ENCODE peak calls at places on chromosomes 13 and 19, in six cellular contexts. L, W, X, M, I and G are unnamed samples.

GRCh38 chr19:39390759-39391592 is at the start of the genes MED29 and PAF1:
- DNase-seq in L (peak), W (peak), X (peak), M (peak), I (peak), G (peak)

GRCh38 chr19:53907690-53908089 is 1.4 kb upstream of the CACNG7 start:
- DNase-seq in L (no peak), W (no peak), X (no peak), M (no peak), I (no peak), G (no peak)

GRCh38 chr13:87129602-87130300 is 541.4 kb upstream of the SLITRK5 start:
- DNase-seq in L (no peak), W (no peak), X (no peak), M (no peak), I (no peak), G (no peak)

GRCh38 chr13:71702253-71702652 is 164.8 kb downstream of the DACH1 start:
- DNase-seq in L (no peak), W (no peak), X (no peak), M (no peak), I (no peak), G (no peak)

GRCh38 chr13:106186366-106187030 is 349.0 kb downstream of the EFNB2 start:
- DNase-seq in L (no peak), W (no peak), X (peak), M (no peak), I (no peak), G (no peak)

GRCh38 chr13:74082741-74083160 is 51.5 kb downstream of the KLF12 start:
- DNase-seq in L (no peak), W (no peak), X (no peak), M (no peak), I (no peak), G (no peak)

GRCh38 chr19:45402469-45403070 is 2.3 kb downstream of the PPP1R13L start:
- DNase-seq in L (no peak), W (peak), X (peak), M (no peak), I (no peak), G (no peak)

GRCh38 chr19:44657211-44657921 is 13.7 kb downstream of the PVR start:
- DNase-seq in L (peak), W (peak), X (peak), M (peak), I (peak), G (no peak)

GRCh38 chr13:108987488-108987887 is 358.1 kb downstream of the MYO16 start:
- DNase-seq in L (no peak), W (no peak), X (peak), M (no peak), I (peak), G (no peak)

GRCh38 chr13:46761866-46762265 is 35.1 kb downstream of the ESD start:
- DNase-seq in L (no peak), W (no peak), X (no peak), M (no peak), I (no peak), G (no peak)

GRCh38 chr13:79392882-79393563 is 13.0 kb downstream of the RBM26 start:
- DNase-seq in L (no peak), W (no peak), X (peak), M (no peak), I (no peak), G (no peak)

GRCh38 chr19:18832331-18833140 is 777 bp downstream of the UPF1 start:
- DNase-seq in L (no peak), W (no peak), X (peak), M (no peak), I (no peak), G (no peak)

GRCh38 chr19:29836409-29836825 is 24.6 kb downstream of the CCNE1 start:
- DNase-seq in L (no peak), W (no peak), X (no peak), M (no peak), I (no peak), G (no peak)

GRCh38 chr19:4636151-4636717 is 3.1 kb upstream of the TNFAIP8L1 start:
- DNase-seq in L (peak), W (peak), X (peak), M (peak), I (peak), G (no peak)

GRCh38 chr13:112733112-112733511 is 43.3 kb downstream of the ATP11A start:
- DNase-seq in L (no peak), W (no peak), X (no peak), M (peak), I (no peak), G (no peak)

GRCh38 chr19:8302357-8302691 is 5.8 kb downstream of the CD320 start:
- DNase-seq in L (no peak), W (peak), X (no peak), M (no peak), I (no peak), G (no peak)

GRCh38 chr19:13459351-13459750 is 46.9 kb downstream of the CACNA1A start:
- DNase-seq in L (no peak), W (no peak), X (no peak), M (no peak), I (no peak), G (no peak)

GRCh38 chr19:46660601-46661019 is 372 bp downstream of the DACT3 start:
- DNase-seq in L (no peak), W (peak), X (no peak), M (no peak), I (no peak), G (no peak)

GRCh38 chr13:52999093-52999696 is 29.4 kb upstream of the OLFM4 start:
- DNase-seq in L (no peak), W (no peak), X (no peak), M (no peak), I (no peak), G (no peak)

GRCh38 chr19:28494466-28494865 is 718.5 kb downstream of the UQCRFS1 start:
- DNase-seq in L (no peak), W (no peak), X (no peak), M (no peak), I (no peak), G (no peak)

GRCh38 chr19:35093430-35093829 is 22.2 kb upstream of the FXYD3 start:
- DNase-seq in L (no peak), W (no peak), X (no peak), M (no peak), I (no peak), G (no peak)

GRCh38 chr19:33631628-33631995 is 9.9 kb downstream of the CHST8 start:
- DNase-seq in L (no peak), W (no peak), X (no peak), M (no peak), I (no peak), G (no peak)

GRCh38 chr19:10353793-10354391 is 14.5 kb upstream of the ICAM3 start:
- DNase-seq in L (no peak), W (peak), X (peak), M (no peak), I (peak), G (no peak)

GRCh38 chr19:31000913-31001312 is 348.3 kb downstream of the TSHZ3 start:
- DNase-seq in L (no peak), W (no peak), X (no peak), M (no peak), I (no peak), G (no peak)

GRCh38 chr13:45149964-45150363 is 29.7 kb downstream of the GTF2F2 start:
- DNase-seq in L (no peak), W (no peak), X (no peak), M (no peak), I (no peak), G (no peak)

GRCh38 chr19:54136086-54136863 is 1.3 kb upstream of the CNOT3 start:
- DNase-seq in L (no peak), W (no peak), X (no peak), M (no peak), I (no peak), G (no peak)

GRCh38 chr19:7516281-7516862 is 469 bp downstream of the ZNF358 start:
- DNase-seq in L (no peak), W (no peak), X (no peak), M (no peak), I (no peak), G (no peak)

GRCh38 chr13:79749985-79750551 is 269.1 kb downstream of the NDFIP2 start:
- DNase-seq in L (no peak), W (peak), X (peak), M (no peak), I (peak), G (no peak)

GRCh38 chr13:51444922-51445321 is 7.9 kb downstream of the INTS6 start:
- DNase-seq in L (no peak), W (no peak), X (peak), M (no peak), I (peak), G (no peak)

GRCh38 chr13:111139874-111140561 is 24.9 kb downstream of the ARHGEF7 start:
- DNase-seq in L (no peak), W (no peak), X (no peak), M (peak), I (no peak), G (no peak)

GRCh38 chr19:34475026-34475974 is 6.3 kb upstream of the WTIP start:
- DNase-seq in L (no peak), W (no peak), X (peak), M (no peak), I (peak), G (no peak)